ENCODE peak calls at places on chromosomes 7 and 10, in six cellular contexts. One of them, this sample, is unnamed.

GRCh38 chr10:110865184-110865803 is 6.4 kb upstream of the PDCD4 start:
- DNase-seq in retina: no peak
- DNase-seq in psoas muscle: no peak
- DNase-seq in activated CD4-positive, CD25-positive, alpha-beta regulatory T cell: no peak
- DNase-seq in M059J: peak
- DNase-seq in NCI-H748 treated with DMSO at 0.1 percent for 48 hours: no peak
- DNase-seq in this sample: no peak

GRCh38 chr10:122981066-122981464 is 864 bp downstream of the PSTK start:
- DNase-seq in retina: no peak
- DNase-seq in psoas muscle: no peak
- DNase-seq in activated CD4-positive, CD25-positive, alpha-beta regulatory T cell: no peak
- DNase-seq in M059J: peak
- DNase-seq in NCI-H748 treated with DMSO at 0.1 percent for 48 hours: no peak
- DNase-seq in this sample: no peak

GRCh38 chr10:7370511-7370910 is 40.3 kb downstream of the SFMBT2 start:
- DNase-seq in retina: no peak
- DNase-seq in psoas muscle: no peak
- DNase-seq in activated CD4-positive, CD25-positive, alpha-beta regulatory T cell: no peak
- DNase-seq in M059J: no peak
- DNase-seq in NCI-H748 treated with DMSO at 0.1 percent for 48 hours: no peak
- DNase-seq in this sample: no peak

GRCh38 chr10:99521474-99522077 is 11.2 kb upstream of the NKX2-3 start:
- DNase-seq in retina: peak
- DNase-seq in psoas muscle: no peak
- DNase-seq in activated CD4-positive, CD25-positive, alpha-beta regulatory T cell: no peak
- DNase-seq in M059J: no peak
- DNase-seq in NCI-H748 treated with DMSO at 0.1 percent for 48 hours: no peak
- DNase-seq in this sample: no peak

GRCh38 chr10:85100495-85100894 is 772.1 kb downstream of the CCSER2 start:
- DNase-seq in retina: no peak
- DNase-seq in psoas muscle: no peak
- DNase-seq in activated CD4-positive, CD25-positive, alpha-beta regulatory T cell: no peak
- DNase-seq in M059J: no peak
- DNase-seq in NCI-H748 treated with DMSO at 0.1 percent for 48 hours: no peak
- DNase-seq in this sample: no peak

GRCh38 chr10:54159924-54160323 is 641.1 kb downstream of the PCDH15 start:
- DNase-seq in retina: no peak
- DNase-seq in psoas muscle: no peak
- DNase-seq in activated CD4-positive, CD25-positive, alpha-beta regulatory T cell: no peak
- DNase-seq in M059J: no peak
- DNase-seq in NCI-H748 treated with DMSO at 0.1 percent for 48 hours: no peak
- DNase-seq in this sample: no peak

GRCh38 chr7:17185690-17186070 is 112.8 kb upstream of the AHR start:
- DNase-seq in retina: no peak
- DNase-seq in psoas muscle: no peak
- DNase-seq in activated CD4-positive, CD25-positive, alpha-beta regulatory T cell: no peak
- DNase-seq in M059J: peak
- DNase-seq in NCI-H748 treated with DMSO at 0.1 percent for 48 hours: no peak
- DNase-seq in this sample: no peak

GRCh38 chr7:20834656-20835055 is 48.0 kb upstream of the SP8 start:
- DNase-seq in retina: no peak
- DNase-seq in psoas muscle: no peak
- DNase-seq in activated CD4-positive, CD25-positive, alpha-beta regulatory T cell: no peak
- DNase-seq in M059J: no peak
- DNase-seq in NCI-H748 treated with DMSO at 0.1 percent for 48 hours: no peak
- DNase-seq in this sample: no peak

GRCh38 chr7:117157121-117157870 is 165.6 kb downstream of the WNT2 start:
- DNase-seq in retina: no peak
- DNase-seq in psoas muscle: peak
- DNase-seq in activated CD4-positive, CD25-positive, alpha-beta regulatory T cell: no peak
- DNase-seq in M059J: peak
- DNase-seq in NCI-H748 treated with DMSO at 0.1 percent for 48 hours: no peak
- DNase-seq in this sample: peak

GRCh38 chr10:120735315-120735714 is 115.8 kb upstream of the WDR11 start:
- DNase-seq in retina: no peak
- DNase-seq in psoas muscle: no peak
- DNase-seq in activated CD4-positive, CD25-positive, alpha-beta regulatory T cell: no peak
- DNase-seq in M059J: no peak
- DNase-seq in NCI-H748 treated with DMSO at 0.1 percent for 48 hours: no peak
- DNase-seq in this sample: no peak

GRCh38 chr10:78301481-78301880 is 267.8 kb downstream of the RPS24 start:
- DNase-seq in retina: no peak
- DNase-seq in psoas muscle: no peak
- DNase-seq in activated CD4-positive, CD25-positive, alpha-beta regulatory T cell: no peak
- DNase-seq in M059J: no peak
- DNase-seq in NCI-H748 treated with DMSO at 0.1 percent for 48 hours: no peak
- DNase-seq in this sample: no peak

GRCh38 chr7:139004321-139005075 is 23.3 kb upstream of the KIAA1549 start:
- DNase-seq in retina: no peak
- DNase-seq in psoas muscle: no peak
- DNase-seq in activated CD4-positive, CD25-positive, alpha-beta regulatory T cell: no peak
- DNase-seq in M059J: no peak
- DNase-seq in NCI-H748 treated with DMSO at 0.1 percent for 48 hours: no peak
- DNase-seq in this sample: no peak

GRCh38 chr7:7639421-7639820 is 1.1 kb upstream of the UMAD1 start:
- DNase-seq in retina: no peak
- DNase-seq in psoas muscle: no peak
- DNase-seq in activated CD4-positive, CD25-positive, alpha-beta regulatory T cell: no peak
- DNase-seq in M059J: peak
- DNase-seq in NCI-H748 treated with DMSO at 0.1 percent for 48 hours: no peak
- DNase-seq in this sample: no peak

GRCh38 chr10:2280713-2281112 is 543.4 kb upstream of the ADARB2 start:
- DNase-seq in retina: no peak
- DNase-seq in psoas muscle: no peak
- DNase-seq in activated CD4-positive, CD25-positive, alpha-beta regulatory T cell: no peak
- DNase-seq in M059J: no peak
- DNase-seq in NCI-H748 treated with DMSO at 0.1 percent for 48 hours: no peak
- DNase-seq in this sample: no peak

GRCh38 chr7:51369746-51370145 is 53.1 kb upstream of the COBL start:
- DNase-seq in retina: no peak
- DNase-seq in psoas muscle: no peak
- DNase-seq in activated CD4-positive, CD25-positive, alpha-beta regulatory T cell: no peak
- DNase-seq in M059J: peak
- DNase-seq in NCI-H748 treated with DMSO at 0.1 percent for 48 hours: no peak
- DNase-seq in this sample: no peak

GRCh38 chr7:43039346-43039745 is 73.1 kb upstream of the HECW1 start:
- DNase-seq in retina: no peak
- DNase-seq in psoas muscle: no peak
- DNase-seq in activated CD4-positive, CD25-positive, alpha-beta regulatory T cell: no peak
- DNase-seq in M059J: no peak
- DNase-seq in NCI-H748 treated with DMSO at 0.1 percent for 48 hours: no peak
- DNase-seq in this sample: no peak

GRCh38 chr7:32506266-32507054 is 11.2 kb downstream of the AVL9 start:
- DNase-seq in retina: no peak
- DNase-seq in psoas muscle: no peak
- DNase-seq in activated CD4-positive, CD25-positive, alpha-beta regulatory T cell: no peak
- DNase-seq in M059J: peak
- DNase-seq in NCI-H748 treated with DMSO at 0.1 percent for 48 hours: no peak
- DNase-seq in this sample: no peak

GRCh38 chr10:93947524-93947923 is 46.2 kb upstream of the PLCE1 start:
- DNase-seq in retina: no peak
- DNase-seq in psoas muscle: no peak
- DNase-seq in activated CD4-positive, CD25-positive, alpha-beta regulatory T cell: no peak
- DNase-seq in M059J: peak
- DNase-seq in NCI-H748 treated with DMSO at 0.1 percent for 48 hours: no peak
- DNase-seq in this sample: no peak

GRCh38 chr7:21507627-21508343 is 35.1 kb upstream of the DNAH11 start:
- DNase-seq in retina: no peak
- DNase-seq in psoas muscle: no peak
- DNase-seq in activated CD4-positive, CD25-positive, alpha-beta regulatory T cell: no peak
- DNase-seq in M059J: peak
- DNase-seq in NCI-H748 treated with DMSO at 0.1 percent for 48 hours: peak
- DNase-seq in this sample: no peak

GRCh38 chr10:82866424-82867020 is 991.5 kb downstream of the NRG3 start:
- DNase-seq in retina: no peak
- DNase-seq in psoas muscle: no peak
- DNase-seq in activated CD4-positive, CD25-positive, alpha-beta regulatory T cell: no peak
- DNase-seq in M059J: peak
- DNase-seq in NCI-H748 treated with DMSO at 0.1 percent for 48 hours: no peak
- DNase-seq in this sample: no peak

GRCh38 chr10:63206997-63207952 is 74.1 kb downstream of the NRBF2 start:
- DNase-seq in retina: no peak
- DNase-seq in psoas muscle: no peak
- DNase-seq in activated CD4-positive, CD25-positive, alpha-beta regulatory T cell: no peak
- DNase-seq in M059J: peak
- DNase-seq in NCI-H748 treated with DMSO at 0.1 percent for 48 hours: no peak
- DNase-seq in this sample: peak

GRCh38 chr7:103391976-103392375 is 44.5 kb downstream of the PSMC2 start:
- DNase-seq in retina: no peak
- DNase-seq in psoas muscle: no peak
- DNase-seq in activated CD4-positive, CD25-positive, alpha-beta regulatory T cell: no peak
- DNase-seq in M059J: peak
- DNase-seq in NCI-H748 treated with DMSO at 0.1 percent for 48 hours: no peak
- DNase-seq in this sample: no peak

GRCh38 chr7:80145780-80146422 is 11.3 kb downstream of the GNAI1 start:
- DNase-seq in retina: peak
- DNase-seq in psoas muscle: no peak
- DNase-seq in activated CD4-positive, CD25-positive, alpha-beta regulatory T cell: no peak
- DNase-seq in M059J: peak
- DNase-seq in NCI-H748 treated with DMSO at 0.1 percent for 48 hours: no peak
- DNase-seq in this sample: no peak

GRCh38 chr7:25856056-25856780 is 295.8 kb upstream of the NFE2L3 start:
- DNase-seq in retina: peak
- DNase-seq in psoas muscle: no peak
- DNase-seq in activated CD4-positive, CD25-positive, alpha-beta regulatory T cell: no peak
- DNase-seq in M059J: peak
- DNase-seq in NCI-H748 treated with DMSO at 0.1 percent for 48 hours: peak
- DNase-seq in this sample: no peak

GRCh38 chr7:44145969-44146897 is 5.1 kb upstream of the MYL7 start:
- DNase-seq in retina: peak
- DNase-seq in psoas muscle: peak
- DNase-seq in activated CD4-positive, CD25-positive, alpha-beta regulatory T cell: peak
- DNase-seq in M059J: peak
- DNase-seq in NCI-H748 treated with DMSO at 0.1 percent for 48 hours: no peak
- DNase-seq in this sample: peak

GRCh38 chr10:132389631-132390454 is 7.2 kb upstream of the PWWP2B start:
- DNase-seq in retina: no peak
- DNase-seq in psoas muscle: peak
- DNase-seq in activated CD4-positive, CD25-positive, alpha-beta regulatory T cell: no peak
- DNase-seq in M059J: no peak
- DNase-seq in NCI-H748 treated with DMSO at 0.1 percent for 48 hours: no peak
- DNase-seq in this sample: no peak

GRCh38 chr10:68083953-68084352 is 8.9 kb upstream of the HERC4 start:
- DNase-seq in retina: no peak
- DNase-seq in psoas muscle: no peak
- DNase-seq in activated CD4-positive, CD25-positive, alpha-beta regulatory T cell: no peak
- DNase-seq in M059J: no peak
- DNase-seq in NCI-H748 treated with DMSO at 0.1 percent for 48 hours: no peak
- DNase-seq in this sample: no peak

GRCh38 chr7:95469850-95470249 is 15.9 kb upstream of the ASB4 start:
- DNase-seq in retina: peak
- DNase-seq in psoas muscle: no peak
- DNase-seq in activated CD4-positive, CD25-positive, alpha-beta regulatory T cell: no peak
- DNase-seq in M059J: no peak
- DNase-seq in NCI-H748 treated with DMSO at 0.1 percent for 48 hours: peak
- DNase-seq in this sample: no peak

GRCh38 chr7:134502463-134502862 is 24.9 kb upstream of the AKR1B10 start:
- DNase-seq in retina: no peak
- DNase-seq in psoas muscle: peak
- DNase-seq in activated CD4-positive, CD25-positive, alpha-beta regulatory T cell: no peak
- DNase-seq in M059J: peak
- DNase-seq in NCI-H748 treated with DMSO at 0.1 percent for 48 hours: no peak
- DNase-seq in this sample: peak

GRCh38 chr7:132865766-132866531 is 215.9 kb downstream of the CHCHD3 start:
- DNase-seq in retina: no peak
- DNase-seq in psoas muscle: no peak
- DNase-seq in activated CD4-positive, CD25-positive, alpha-beta regulatory T cell: no peak
- DNase-seq in M059J: peak
- DNase-seq in NCI-H748 treated with DMSO at 0.1 percent for 48 hours: no peak
- DNase-seq in this sample: no peak

This sample was measured in heart left ventricle.